ENCODE peak calls at places on chromosomes 6 and 20, in ten cellular contexts. C is left colon; A is activated CD8-positive, alpha-beta memory T cell treated with anti-CD3 and anti-CD28 coated beads for 4 hours; H is aorta; Z is H7; M is adrenal gland; O is GM23338; Q is NCI-H187 treated with DMSO at 0.1 percent for 48 hours; E is type B pancreatic cell; Y is NCI-H2081. G is an unnamed sample.

GRCh38 chr20:43863821-43864544 is 50.7 kb upstream of the TOX2 start:
- DNase-seq in C (no peak), A (no peak), H (no peak), Z (no peak), M (no peak), O (no peak), Q (no peak), E (no peak), Y (no peak), G (no peak)

GRCh38 chr20:62949887-62950286 is 2.6 kb upstream of the SLC17A9 start:
- DNase-seq in C (no peak), A (no peak), H (no peak), Z (peak), M (no peak), O (peak), Q (no peak), E (no peak), Y (no peak), G (no peak)

GRCh38 chr20:45611054-45611453 is 18.5 kb upstream of the WFDC10A start:
- DNase-seq in C (no peak), A (no peak), H (no peak), Z (no peak), M (no peak), O (no peak), Q (no peak), E (no peak), Y (no peak), G (no peak)

GRCh38 chr6:156774872-156775405 is 2.2 kb upstream of the ARID1B start:
- DNase-seq in C (peak), A (no peak), H (no peak), Z (peak), M (no peak), O (peak), Q (no peak), E (no peak), Y (no peak), G (no peak)

GRCh38 chr20:33684533-33685327 is 1.5 kb downstream of the E2F1 start:
- DNase-seq in C (no peak), A (no peak), H (peak), Z (peak), M (no peak), O (peak), Q (no peak), E (no peak), Y (peak), G (no peak)

GRCh38 chr6:53718597-53719460 is 53.3 kb upstream of the KLHL31 start:
- DNase-seq in C (peak), A (peak), H (no peak), Z (peak), M (peak), O (peak), Q (peak), E (no peak), Y (peak), G (no peak)

GRCh38 chr6:21149460-21149859 is 444.1 kb upstream of the SOX4 start:
- DNase-seq in C (no peak), A (no peak), H (no peak), Z (no peak), M (no peak), O (no peak), Q (no peak), E (no peak), Y (no peak), G (no peak)

GRCh38 chr6:38871745-38872568 is 156.8 kb downstream of the DNAH8 start:
- DNase-seq in C (no peak), A (no peak), H (no peak), Z (peak), M (peak), O (peak), Q (no peak), E (no peak), Y (peak), G (no peak)

GRCh38 chr20:20399705-20400104 is 31.8 kb downstream of the INSM1 start:
- DNase-seq in C (no peak), A (no peak), H (no peak), Z (no peak), M (no peak), O (no peak), Q (no peak), E (no peak), Y (no peak), G (no peak)

GRCh38 chr6:32794510-32794909 is 22.3 kb downstream of the HLA-DOB start:
- DNase-seq in C (no peak), A (no peak), H (no peak), Z (no peak), M (no peak), O (no peak), Q (no peak), E (no peak), Y (no peak), G (no peak)

GRCh38 chr6:110813813-110814487 is 1.3 kb downstream of the CDK19 start:
- DNase-seq in C (no peak), A (no peak), H (no peak), Z (peak), M (no peak), O (peak), Q (no peak), E (no peak), Y (no peak), G (no peak)

GRCh38 chr20:45959126-45959525 is 12.9 kb downstream of the ZNF335 start:
- DNase-seq in C (no peak), A (no peak), H (peak), Z (no peak), M (no peak), O (no peak), Q (no peak), E (no peak), Y (no peak), G (no peak)

GRCh38 chr6:41470341-41471063 is 75.7 kb upstream of the FOXP4 start:
- DNase-seq in C (no peak), A (no peak), H (peak), Z (peak), M (no peak), O (peak), Q (no peak), E (no peak), Y (no peak), G (peak)

GRCh38 chr6:20403766-20404640 is 2.3 kb downstream of the E2F3 start:
- DNase-seq in C (no peak), A (peak), H (no peak), Z (peak), M (no peak), O (peak), Q (no peak), E (peak), Y (peak), G (no peak)

GRCh38 chr6:10099648-10100047 is 315.2 kb downstream of the TFAP2A start:
- DNase-seq in C (no peak), A (no peak), H (no peak), Z (no peak), M (no peak), O (no peak), Q (no peak), E (no peak), Y (no peak), G (no peak)

GRCh38 chr6:52984247-52984646 is 10.8 kb downstream of the GSTA4 start:
- DNase-seq in C (no peak), A (no peak), H (no peak), Z (no peak), M (no peak), O (no peak), Q (no peak), E (no peak), Y (no peak), G (no peak)

GRCh38 chr20:50587291-50587961 is 77.2 kb downstream of the PTPN1 start:
- DNase-seq in C (no peak), A (no peak), H (peak), Z (peak), M (peak), O (no peak), Q (no peak), E (no peak), Y (no peak), G (no peak)

GRCh38 chr6:84218091-84218490 is 9.4 kb downstream of the CEP162 start:
- DNase-seq in C (no peak), A (no peak), H (no peak), Z (peak), M (no peak), O (peak), Q (no peak), E (no peak), Y (no peak), G (no peak)